ENCODE peak calls at places on chromosome 19, in nine cellular contexts. A is IMR-90; U is CD8-positive, alpha-beta T cell; L is progenitor cell of endocrine pancreas; I is glutamatergic neuron; X is lower leg skin; V is H9; S is OCI-LY7; Y is psoas muscle. H is an unnamed sample.

GRCh38 chr19:38669532-38669931 is 22.1 kb downstream of the ACTN4 start:
- DNase-seq in A (no peak), X (no peak), V (no peak), Y (peak), I (no peak), L (no peak), U (peak), S (no peak), H (no peak)

GRCh38 chr19:3479819-3480215 is 508 bp downstream of the SMIM24 start:
- DNase-seq in U (peak), Y (no peak), L (no peak), S (peak), A (no peak), I (no peak), X (no peak), V (peak), H (no peak)

GRCh38 chr19:35088514-35088913 is 27.1 kb upstream of the FXYD3 start:
- DNase-seq in L (no peak), Y (no peak), I (peak), A (peak), V (no peak), S (peak), X (no peak), U (no peak), H (no peak)

GRCh38 chr19:1774999-1775772 is 21.9 kb downstream of the ONECUT3 start:
- DNase-seq in Y (no peak), X (no peak), A (no peak), I (peak), U (no peak), V (peak), L (no peak), S (peak), H (no peak)

GRCh38 chr19:35963514-35963913 is 27.3 kb downstream of the LRFN3 start:
- DNase-seq in I (no peak), V (peak), S (no peak), X (no peak), A (peak), U (peak), Y (no peak), L (peak), H (no peak)

GRCh38 chr19:51427220-51427619 is 9.8 kb upstream of the SIGLEC10 start:
- DNase-seq in S (no peak), A (no peak), V (no peak), Y (no peak), L (no peak), U (no peak), X (no peak), I (no peak), H (peak)

GRCh38 chr19:44846455-44847143 is 502 bp downstream of the NECTIN2 start:
- DNase-seq in U (no peak), I (peak), V (peak), X (peak), L (peak), S (no peak), Y (peak), A (no peak), H (no peak)

GRCh38 chr19:9640956-9641355 is 19.9 kb upstream of the ZNF561 start:
- DNase-seq in I (no peak), V (no peak), U (no peak), A (no peak), X (no peak), Y (no peak), S (no peak), L (no peak), H (no peak)

GRCh38 chr19:52296773-52297600 is at the start of gene ZNF480:
- DNase-seq in U (peak), L (peak), A (peak), S (peak), X (peak), I (peak), V (peak), Y (peak), H (peak)

GRCh38 chr19:11279505-11280236 is 16.3 kb upstream of the TSPAN16 start:
- DNase-seq in X (no peak), V (no peak), Y (no peak), I (no peak), L (no peak), U (peak), S (peak), A (no peak), H (no peak)

GRCh38 chr19:13600802-13601201 is 94.5 kb upstream of the CACNA1A start:
- DNase-seq in L (no peak), Y (no peak), U (no peak), I (no peak), A (no peak), X (no peak), S (no peak), V (no peak), H (no peak)

GRCh38 chr19:10159610-10160009 is 35.1 kb downstream of the DNMT1 start:
- DNase-seq in U (no peak), V (no peak), I (no peak), S (no peak), L (no peak), Y (no peak), A (no peak), X (no peak), H (no peak)

GRCh38 chr19:57803594-57804325 is 11.0 kb downstream of the ZNF552 start:
- DNase-seq in S (no peak), U (no peak), L (peak), V (peak), I (peak), Y (no peak), X (no peak), A (peak), H (no peak)

GRCh38 chr19:53579518-53579917 is 41.6 kb downstream of the ZNF331 start:
- DNase-seq in X (no peak), S (no peak), U (no peak), Y (no peak), A (no peak), V (no peak), I (no peak), L (no peak), H (no peak)

GRCh38 chr19:42497492-42498226 is 30.6 kb downstream of the CEACAM1 start:
- DNase-seq in S (peak), A (no peak), U (no peak), X (no peak), Y (no peak), V (no peak), L (peak), I (no peak), H (no peak)

GRCh38 chr19:53463263-53463662 is 4.3 kb upstream of the ZNF813 start:
- DNase-seq in A (peak), V (peak), X (no peak), Y (peak), S (peak), I (peak), U (no peak), L (no peak), H (no peak)

GRCh38 chr19:4456566-4456842 is 1.1 kb downstream of the UBXN6 start:
- DNase-seq in L (no peak), V (peak), U (no peak), Y (peak), I (no peak), S (no peak), A (peak), X (no peak), H (no peak)

GRCh38 chr19:43812689-43813088 is 10.4 kb upstream of the LYPD5 start:
- DNase-seq in U (no peak), S (no peak), I (no peak), L (no peak), V (no peak), Y (no peak), X (no peak), A (no peak), H (no peak)

GRCh38 chr19:38399081-38399480 is 3.8 kb upstream of the FAM98C start:
- DNase-seq in U (no peak), A (no peak), Y (no peak), I (no peak), S (no peak), L (no peak), X (no peak), V (no peak), H (no peak)

GRCh38 chr19:9115307-9115813 is at the start of gene OR7G1:
- DNase-seq in Y (no peak), L (no peak), S (no peak), V (no peak), X (no peak), I (no peak), A (no peak), U (no peak), H (no peak)

GRCh38 chr19:38706792-38707511 is 37.3 kb downstream of the CAPN12 start:
- DNase-seq in I (no peak), L (no peak), U (no peak), A (no peak), S (no peak), V (peak), X (no peak), Y (no peak), H (no peak)

GRCh38 chr19:17807731-17808316 is 12.9 kb downstream of the B3GNT3 start:
- DNase-seq in U (peak), S (no peak), V (no peak), X (no peak), Y (no peak), L (no peak), A (no peak), I (no peak), H (no peak)

GRCh38 chr19:33815410-33816340 is 19.0 kb downstream of the KCTD15 start:
- DNase-seq in S (no peak), V (no peak), A (peak), Y (no peak), U (no peak), I (no peak), L (no peak), X (no peak), H (no peak)

GRCh38 chr19:3345850-3346460 is 20.4 kb upstream of the NFIC start:
- DNase-seq in Y (no peak), V (no peak), A (no peak), I (no peak), X (no peak), U (no peak), L (no peak), S (no peak), H (no peak)

GRCh38 chr19:49744946-49745381 is 18.1 kb downstream of the TSKS start:
- DNase-seq in U (no peak), X (no peak), A (no peak), L (no peak), I (no peak), S (no peak), V (peak), Y (no peak), H (no peak)

GRCh38 chr19:16944626-16945363 is 56.0 kb downstream of the F2RL3 start:
- DNase-seq in I (no peak), A (no peak), L (no peak), U (no peak), Y (no peak), S (no peak), V (no peak), X (no peak), H (peak)

GRCh38 chr19:35513231-35513974 is at the start of gene DMKN:
- DNase-seq in V (peak), S (no peak), L (no peak), Y (no peak), A (peak), X (no peak), U (no peak), I (no peak), H (no peak)

GRCh38 chr19:10881403-10882107 is 10.2 kb downstream of the CARM1 start:
- DNase-seq in I (peak), V (peak), A (no peak), U (no peak), Y (no peak), X (no peak), L (no peak), S (no peak), H (no peak)

GRCh38 chr19:50510700-50511068 is 307 bp downstream of the JOSD2 start:
- DNase-seq in Y (no peak), X (no peak), L (no peak), V (no peak), I (no peak), S (no peak), U (no peak), A (no peak), H (no peak)

GRCh38 chr19:56567274-56568120 is at the start of gene ZNF470:
- DNase-seq in Y (peak), L (peak), A (peak), I (peak), X (peak), S (peak), V (peak), U (peak), H (peak)

DNA sequence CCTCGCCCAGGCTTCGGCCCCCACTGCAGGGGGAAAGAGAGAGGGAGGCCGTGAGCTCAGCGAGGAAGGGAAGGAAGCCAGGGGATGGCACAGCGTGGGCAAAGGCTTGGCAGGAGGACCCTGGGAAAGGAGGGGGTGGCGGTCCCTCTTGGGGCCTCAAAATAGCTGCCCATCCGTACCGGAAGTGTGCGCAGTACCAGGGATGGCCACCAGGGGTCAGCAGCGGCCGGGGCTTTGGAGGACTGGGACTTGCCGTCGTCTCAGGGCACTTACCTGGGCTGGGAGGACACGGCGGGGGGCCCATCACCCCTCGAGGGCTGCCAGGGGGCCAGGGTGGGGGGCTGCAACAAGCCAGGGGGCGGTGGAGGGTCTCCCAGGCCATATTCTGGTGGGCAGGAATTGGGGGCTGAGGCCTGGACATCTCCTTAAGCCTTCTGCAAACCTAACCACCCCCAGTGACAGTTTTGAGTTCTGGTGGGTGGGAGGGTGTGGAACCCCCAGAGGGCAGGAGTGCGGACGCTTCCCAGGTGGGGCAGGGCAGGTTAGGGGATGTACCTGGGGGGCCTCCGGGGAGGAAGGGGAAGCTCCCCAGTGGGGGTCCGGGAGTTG is 7.8 kb upstream of the TMEM161A start:
- DNase-seq in Y (peak), X (peak), U (peak), S (peak), I (peak), A (peak), V (peak), L (peak), H (peak)
- TF ChIP-seq CTCF in Y (peak), X (no peak), U (peak), S (peak), I (peak), A (peak), V (peak), L (peak), H (peak)

DNA sequence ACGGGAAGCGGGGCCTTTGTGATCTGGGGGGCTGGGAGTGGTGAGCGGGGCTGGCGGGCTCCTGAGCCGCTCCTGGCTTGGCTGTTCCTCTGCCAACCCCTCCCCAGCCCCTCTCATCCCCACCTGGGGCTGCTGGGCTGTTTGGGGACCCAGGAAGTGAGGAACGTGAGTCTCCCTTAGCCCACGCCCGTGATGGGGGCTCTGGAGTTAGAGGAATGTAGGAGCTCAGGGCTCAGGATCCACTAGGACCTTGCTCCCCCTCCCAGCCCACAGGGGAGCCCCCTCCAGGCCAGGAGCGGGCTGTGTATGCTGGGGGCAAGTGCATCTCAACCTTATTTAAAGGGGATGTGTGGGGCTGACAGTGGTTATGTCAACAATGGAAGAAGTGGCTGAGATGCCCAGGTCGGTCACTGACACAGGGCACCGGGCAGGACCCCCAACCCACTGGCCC is 134.1 kb downstream of the URI1 start:
- DNase-seq in I (peak), V (peak), A (no peak), L (no peak), U (no peak), Y (peak), X (no peak), S (no peak), H (peak)
- TF ChIP-seq CTCF in I (no peak), V (peak), A (no peak), L (no peak), U (no peak), Y (no peak), X (no peak), S (no peak), H (no peak)

GRCh38 chr19:31205887-31206518 is 143.2 kb downstream of the TSHZ3 start:
- DNase-seq in Y (no peak), I (no peak), S (no peak), X (no peak), L (no peak), U (no peak), A (no peak), V (no peak), H (no peak)

GRCh38 chr19:31204115-31204514 is 145.1 kb downstream of the TSHZ3 start:
- DNase-seq in A (no peak), L (no peak), Y (no peak), U (no peak), V (no peak), X (no peak), I (no peak), S (no peak), H (no peak)
- TF ChIP-seq CTCF in A (no peak), L (no peak), Y (no peak), U (no peak), V (no peak), X (no peak), I (no peak), S (no peak), H (no peak)

GRCh38 chr19:46788101-46788967 is at the start of gene SLC1A5:
- DNase-seq in A (peak), I (peak), X (peak), S (peak), V (peak), Y (peak), U (peak), L (peak), H (peak)
- TF ChIP-seq CTCF in A (no peak), I (no peak), X (no peak), S (peak), V (no peak), Y (no peak), U (no peak), L (no peak), H (no peak)

GRCh38 chr19:29625316-29625715 is 19.2 kb downstream of the POP4 start:
- DNase-seq in I (no peak), A (no peak), V (no peak), Y (no peak), S (no peak), X (no peak), U (no peak), L (peak), H (no peak)
- TF ChIP-seq CTCF in I (no peak), A (no peak), V (no peak), Y (no peak), S (no peak), X (no peak), U (no peak), L (no peak), H (no peak)

DNA sequence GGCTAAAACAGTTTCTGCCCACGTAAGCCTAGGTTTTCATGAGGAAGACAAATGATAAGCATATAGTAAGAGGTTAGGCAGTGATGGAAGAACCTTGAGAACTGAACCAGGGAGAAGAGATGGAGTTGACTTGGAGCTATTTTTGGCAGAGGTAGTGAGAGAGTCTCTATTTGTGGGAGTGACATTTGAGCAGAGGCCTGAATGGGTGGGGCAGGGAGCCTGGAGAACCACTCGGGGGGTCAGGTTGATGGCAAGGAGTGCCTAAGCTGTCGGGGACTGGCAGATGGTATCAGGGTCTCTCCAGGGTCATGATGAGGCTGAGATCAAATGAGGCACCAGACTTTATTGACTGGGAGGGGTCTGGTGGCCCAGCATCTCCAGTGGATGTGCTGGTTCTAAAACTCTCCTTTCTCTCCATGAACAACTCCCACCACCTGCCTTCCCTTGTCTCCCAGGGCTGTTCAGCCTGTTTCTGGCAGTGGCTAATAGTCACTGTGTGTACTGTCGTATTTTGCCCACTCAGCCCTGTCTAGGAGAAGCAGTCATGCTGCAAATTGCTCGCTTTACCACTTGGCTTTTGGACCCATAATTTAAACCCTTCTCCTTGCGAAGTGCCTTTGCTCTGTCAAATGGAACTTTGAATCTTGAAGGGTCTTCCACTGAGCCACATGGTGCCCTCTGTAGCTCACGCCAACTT is 3.6 kb downstream of the MAU2 start:
- DNase-seq in U (no peak), X (no peak), S (no peak), L (no peak), I (no peak), Y (no peak), V (no peak), A (no peak), H (no peak)
- TF ChIP-seq CTCF in U (no peak), X (no peak), S (no peak), L (no peak), I (no peak), Y (no peak), V (no peak), A (no peak), H (no peak)

GRCh38 chr19:48085904-48086864 is 24.4 kb downstream of the PLA2G4C start:
- DNase-seq in I (no peak), U (no peak), V (peak), L (no peak), X (no peak), Y (no peak), A (no peak), S (peak), H (no peak)
- TF ChIP-seq CTCF in I (no peak), U (no peak), V (peak), L (peak), X (no peak), Y (no peak), A (no peak), S (peak), H (no peak)

DNA sequence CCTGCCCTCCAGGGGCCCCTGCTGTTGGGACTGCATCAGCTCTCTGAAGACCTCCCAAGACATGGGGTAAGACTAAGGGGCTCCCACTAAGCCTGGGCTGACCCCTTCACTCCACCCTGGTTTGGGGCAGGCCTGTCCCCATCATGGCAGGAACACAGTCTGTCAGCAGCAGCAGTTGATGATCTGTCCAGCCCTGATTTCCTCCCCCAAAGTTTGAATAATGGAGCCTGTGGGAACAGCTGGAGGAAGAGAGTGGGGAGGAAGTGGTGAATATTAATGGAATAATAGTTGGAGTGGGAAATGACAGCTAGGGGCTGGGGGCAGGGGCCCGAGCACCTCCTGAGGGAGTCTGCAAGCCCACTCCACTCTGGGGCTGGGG is 1.3 kb upstream of the B3GNT8 start:
- DNase-seq in V (no peak), X (no peak), A (no peak), S (no peak), Y (no peak), I (no peak), L (no peak), U (no peak), H (no peak)
- TF ChIP-seq CTCF in V (no peak), X (no peak), A (no peak), S (no peak), Y (no peak), I (no peak), L (no peak), U (no peak), H (no peak)

GRCh38 chr19:48618278-48618915 is 581 bp downstream of the RPL18 start:
- DNase-seq in I (no peak), V (no peak), A (no peak), S (no peak), U (no peak), X (no peak), Y (peak), L (no peak), H (no peak)

GRCh38 chr19:48616041-48616436 is 1.2 kb upstream of the FAM83E start:
- DNase-seq in X (no peak), I (no peak), S (no peak), A (no peak), V (no peak), Y (no peak), L (no peak), U (no peak), H (no peak)

GRCh38 chr19:48618916-48619691 is at the start of the genes RPL18 and SPHK2:
- DNase-seq in I (peak), S (peak), U (peak), L (peak), V (peak), Y (peak), A (peak), X (peak), H (peak)

GRCh38 chr19:48616491-48617056 is 1.7 kb upstream of the FAM83E start:
- DNase-seq in I (no peak), Y (no peak), S (no peak), U (no peak), L (no peak), A (no peak), V (peak), X (no peak), H (no peak)

GRCh38 chr19:48617146-48617937 is 1.6 kb downstream of the RPL18 start:
- DNase-seq in L (no peak), U (no peak), S (no peak), Y (no peak), I (no peak), X (no peak), V (peak), A (no peak), H (peak)
- TF ChIP-seq CTCF in L (no peak), U (no peak), S (no peak), Y (no peak), I (no peak), X (no peak), V (no peak), A (no peak), H (no peak)

GRCh38 chr19:55383789-55384575 is at the start of gene TMEM238:
- DNase-seq in U (peak), I (peak), L (peak), Y (peak), A (peak), X (no peak), S (peak), V (peak), H (no peak)
- TF ChIP-seq CTCF in U (no peak), I (no peak), L (peak), Y (peak), A (peak), X (no peak), S (peak), V (no peak), H (no peak)